ENCODE peak calls at places on chromosomes 5 and 9, in eight cellular contexts. M, W, Z, A, F, K, Q and L are unnamed samples.

GRCh38 chr5:14983666-14984441 is 112.3 kb upstream of the ANKH start:
- DNase-seq in M (no peak), W (no peak), Z (no peak), A (no peak), F (no peak), K (no peak), Q (no peak), L (no peak)

GRCh38 chr5:160831801-160832200 is 20.2 kb downstream of the ATP10B start:
- DNase-seq in M (no peak), W (no peak), Z (no peak), A (no peak), F (no peak), K (no peak), Q (no peak), L (no peak)

GRCh38 chr9:88953401-88954029 is 37.8 kb upstream of the S1PR3 start:
- DNase-seq in M (no peak), W (no peak), Z (no peak), A (peak), F (no peak), K (no peak), Q (peak), L (no peak)

GRCh38 chr5:157025093-157025698 is 33.7 kb downstream of the HAVCR1 start:
- DNase-seq in M (no peak), W (no peak), Z (no peak), A (no peak), F (no peak), K (no peak), Q (no peak), L (no peak)

GRCh38 chr9:20713172-20713571 is 29.1 kb downstream of the FOCAD start:
- DNase-seq in M (no peak), W (no peak), Z (no peak), A (no peak), F (no peak), K (no peak), Q (peak), L (no peak)

GRCh38 chr9:125650271-125650737 is 56.7 kb downstream of the MAPKAP1 start:
- DNase-seq in M (no peak), W (no peak), Z (no peak), A (peak), F (no peak), K (no peak), Q (no peak), L (no peak)

GRCh38 chr9:121633144-121633714 is 18.2 kb upstream of the DAB2IP start:
- DNase-seq in M (no peak), W (no peak), Z (no peak), A (no peak), F (no peak), K (no peak), Q (no peak), L (no peak)

GRCh38 chr5:125075567-125075966 is 329.1 kb upstream of the ZNF608 start:
- DNase-seq in M (no peak), W (no peak), Z (no peak), A (no peak), F (no peak), K (no peak), Q (no peak), L (no peak)

GRCh38 chr5:149447373-149448367 is 68.6 kb upstream of the IL17B start:
- DNase-seq in M (no peak), W (no peak), Z (no peak), A (no peak), F (no peak), K (no peak), Q (no peak), L (no peak)

GRCh38 chr9:122075135-122076030 is 17.7 kb downstream of the TTLL11 start:
- DNase-seq in M (no peak), W (no peak), Z (no peak), A (peak), F (no peak), K (no peak), Q (no peak), L (no peak)

GRCh38 chr5:85049020-85049419 is 664.3 kb upstream of the EDIL3 start:
- DNase-seq in M (no peak), W (peak), Z (no peak), A (peak), F (peak), K (no peak), Q (peak), L (peak)

GRCh38 chr5:154620406-154620805 is 134.8 kb upstream of the LARP1 start:
- DNase-seq in M (no peak), W (no peak), Z (no peak), A (no peak), F (no peak), K (no peak), Q (no peak), L (no peak)

GRCh38 chr5:64295100-64295499 is 129.5 kb downstream of the RNF180 start:
- DNase-seq in M (no peak), W (no peak), Z (no peak), A (no peak), F (no peak), K (no peak), Q (no peak), L (no peak)

GRCh38 chr9:85521331-85522197 is 220.2 kb downstream of the AGTPBP1 start:
- DNase-seq in M (no peak), W (no peak), Z (no peak), A (no peak), F (no peak), K (no peak), Q (peak), L (no peak)

GRCh38 chr9:90943341-90943740 is 141.7 kb downstream of the SYK start:
- DNase-seq in M (no peak), W (no peak), Z (no peak), A (peak), F (no peak), K (no peak), Q (no peak), L (no peak)

GRCh38 chr5:176744584-176744965 is 65.8 kb upstream of the UNC5A start:
- DNase-seq in M (no peak), W (no peak), Z (no peak), A (peak), F (peak), K (no peak), Q (no peak), L (no peak)

GRCh38 chr9:89821081-89821480 is 216.3 kb downstream of the GADD45G start:
- DNase-seq in M (no peak), W (no peak), Z (no peak), A (peak), F (peak), K (no peak), Q (no peak), L (no peak)

GRCh38 chr9:107242073-107243063 is 40.7 kb upstream of the RAD23B start:
- DNase-seq in M (no peak), W (no peak), Z (no peak), A (no peak), F (no peak), K (no peak), Q (no peak), L (no peak)

GRCh38 chr9:93302586-93303257 is 118.8 kb downstream of the WNK2 start:
- DNase-seq in M (peak), W (peak), Z (peak), A (peak), F (peak), K (peak), Q (peak), L (peak)

GRCh38 chr5:107058239-107058638 is 612.5 kb downstream of the EFNA5 start:
- DNase-seq in M (no peak), W (no peak), Z (no peak), A (no peak), F (no peak), K (no peak), Q (no peak), L (no peak)

GRCh38 chr9:38227061-38227540 is 158.1 kb upstream of the SHB start:
- DNase-seq in M (peak), W (peak), Z (peak), A (peak), F (peak), K (no peak), Q (peak), L (peak)

GRCh38 chr9:97675655-97676054 is 21.5 kb downstream of the XPA start:
- DNase-seq in M (no peak), W (no peak), Z (no peak), A (no peak), F (no peak), K (no peak), Q (no peak), L (no peak)

GRCh38 chr5:175385691-175386360 is 58.2 kb downstream of the DRD1 start:
- DNase-seq in M (no peak), W (no peak), Z (no peak), A (peak), F (no peak), K (no peak), Q (no peak), L (no peak)

GRCh38 chr5:111582962-111583669 is 70.8 kb upstream of the STARD4 start:
- DNase-seq in M (no peak), W (peak), Z (no peak), A (peak), F (no peak), K (no peak), Q (no peak), L (no peak)

GRCh38 chr5:68007446-68007845 is 208.1 kb upstream of the PIK3R1 start:
- DNase-seq in M (peak), W (peak), Z (peak), A (peak), F (no peak), K (no peak), Q (peak), L (no peak)

GRCh38 chr9:69549310-69550202 is 122.6 kb downstream of the APBA1 start:
- DNase-seq in M (no peak), W (no peak), Z (no peak), A (peak), F (peak), K (peak), Q (peak), L (peak)

GRCh38 chr5:1967716-1968115 is 85.0 kb upstream of the IRX4 start:
- DNase-seq in M (no peak), W (no peak), Z (no peak), A (no peak), F (no peak), K (no peak), Q (no peak), L (no peak)

GRCh38 chr5:160298189-160298588 is 14.2 kb downstream of the CCNJL start:
- DNase-seq in M (peak), W (no peak), Z (no peak), A (no peak), F (no peak), K (no peak), Q (no peak), L (no peak)

GRCh38 chr5:42360061-42360460 is 63.2 kb upstream of the GHR start:
- DNase-seq in M (no peak), W (no peak), Z (no peak), A (peak), F (no peak), K (no peak), Q (no peak), L (no peak)

GRCh38 chr9:105475302-105475701 is 27.5 kb downstream of the FSD1L start:
- DNase-seq in M (no peak), W (peak), Z (no peak), A (peak), F (peak), K (no peak), Q (peak), L (no peak)
- TF ChIP-seq CTCF in M (no peak), W (peak), Z (no peak), A (peak), F (peak), K (peak), Q (peak), L (peak)

GRCh38 chr5:80654054-80654390 is 430 bp upstream of the MSH3 start:
- DNase-seq in M (no peak), W (no peak), Z (no peak), A (no peak), F (peak), K (no peak), Q (peak), L (no peak)

GRCh38 chr5:80656425-80656824 is 1.6 kb upstream of the DHFR start:
- DNase-seq in M (no peak), W (no peak), Z (no peak), A (no peak), F (no peak), K (no peak), Q (peak), L (no peak)

GRCh38 chr5:80655231-80655784 is 525 bp upstream of the DHFR start:
- DNase-seq in M (no peak), W (no peak), Z (no peak), A (no peak), F (no peak), K (no peak), Q (no peak), L (no peak)

GRCh38 chr5:80653497-80653896 is 955 bp upstream of the MSH3 start:
- DNase-seq in M (no peak), W (no peak), Z (no peak), A (no peak), F (no peak), K (no peak), Q (no peak), L (no peak)

DNA sequence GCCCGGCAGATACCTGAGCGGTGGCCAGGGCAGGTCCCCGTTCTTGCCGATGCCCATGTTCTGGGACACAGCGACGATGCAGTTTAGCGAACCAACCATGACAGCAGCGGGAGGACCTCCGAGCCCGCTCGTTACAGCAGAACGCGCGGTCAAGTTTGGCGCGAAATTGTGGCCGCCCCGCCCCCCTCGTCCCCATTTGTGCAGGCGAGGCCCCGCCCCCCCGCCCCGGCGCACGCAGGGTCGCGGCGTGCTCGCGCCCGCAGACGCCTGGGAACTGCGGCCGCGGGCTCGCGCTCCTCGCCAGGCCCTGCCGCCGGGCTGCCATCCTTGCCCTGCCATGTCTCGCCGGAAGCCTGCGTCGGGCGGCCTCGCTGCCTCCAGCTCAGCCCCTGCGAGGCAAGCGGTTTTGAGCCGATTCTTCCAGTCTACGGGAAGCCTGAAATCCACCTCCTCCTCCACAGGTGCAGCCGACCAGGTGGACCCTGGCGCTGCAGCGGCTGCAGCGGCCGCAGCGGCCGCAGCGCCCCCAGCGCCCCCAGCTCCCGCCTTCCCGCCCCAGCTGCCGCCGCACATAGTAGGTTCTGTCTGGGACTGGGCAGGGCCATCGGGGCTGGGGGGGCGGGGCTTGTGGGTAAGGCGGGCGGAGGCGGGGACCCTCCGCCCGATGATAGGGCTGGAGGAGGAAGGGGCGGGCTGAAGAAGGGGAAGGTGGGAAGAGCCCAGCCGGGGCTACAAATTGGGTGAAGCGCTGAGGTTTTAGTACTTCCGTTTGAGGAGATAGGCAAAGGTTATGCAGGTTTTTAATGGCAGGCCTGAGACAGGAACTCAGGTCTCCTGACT is at the start of the genes DHFR and MSH3:
- DNase-seq in M (peak), W (peak), Z (peak), A (peak), F (peak), K (peak), Q (peak), L (peak)
- TF ChIP-seq CTCF in M (peak), W (no peak), Z (peak), A (no peak), F (peak), K (peak), Q (no peak), L (no peak)

GRCh38 chr5:54845567-54845941 is 139.8 kb downstream of the ESM1 start:
- DNase-seq in M (no peak), W (no peak), Z (no peak), A (peak), F (no peak), K (no peak), Q (peak), L (no peak)
- TF ChIP-seq CTCF in M (no peak), W (no peak), Z (no peak), A (no peak), F (no peak), K (no peak), Q (peak), L (no peak)

DNA sequence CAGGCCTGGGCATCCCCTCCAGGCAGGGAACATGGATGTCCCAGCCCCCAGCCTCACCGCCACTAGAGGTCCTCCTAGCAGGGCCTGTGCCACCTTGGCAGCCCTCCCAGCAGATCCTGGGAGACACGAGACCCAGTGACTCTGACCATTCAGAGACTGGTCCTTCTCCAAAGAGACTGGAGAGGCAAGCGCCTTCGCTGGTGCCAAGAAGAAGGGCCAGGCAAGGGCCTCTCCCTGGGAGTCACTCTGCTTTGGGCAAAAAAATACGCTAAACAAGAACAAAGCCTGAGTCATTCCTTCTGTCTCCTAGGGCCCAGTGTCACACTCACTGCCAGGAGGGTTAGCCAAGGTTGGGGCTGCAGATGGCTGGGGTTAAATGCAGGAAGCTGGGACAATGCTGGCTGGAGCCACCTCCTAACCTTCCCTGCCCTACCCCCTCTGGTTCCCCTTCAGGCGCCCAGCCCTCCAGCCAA is 35.3 kb upstream of the SMIM23 start:
- DNase-seq in M (no peak), W (no peak), Z (peak), A (peak), F (peak), K (no peak), Q (peak), L (no peak)
- TF ChIP-seq CTCF in M (no peak), W (peak), Z (no peak), A (peak), F (peak), K (no peak), Q (peak), L (no peak)

GRCh38 chr5:170427672-170428236 is 38.6 kb upstream of the KCNMB1 start:
- DNase-seq in M (no peak), W (no peak), Z (no peak), A (peak), F (no peak), K (no peak), Q (peak), L (no peak)

GRCh38 chr5:170426786-170427185 is 37.6 kb upstream of the KCNMB1 start:
- DNase-seq in M (no peak), W (no peak), Z (no peak), A (no peak), F (no peak), K (no peak), Q (no peak), L (no peak)

GRCh38 chr5:170424629-170425028 is 35.5 kb upstream of the KCNMB1 start:
- DNase-seq in M (no peak), W (no peak), Z (no peak), A (no peak), F (no peak), K (no peak), Q (no peak), L (no peak)

GRCh38 chr5:170429014-170429413 is 39.8 kb upstream of the KCNMB1 start:
- DNase-seq in M (no peak), W (no peak), Z (no peak), A (peak), F (peak), K (no peak), Q (peak), L (no peak)

GRCh38 chr5:170426149-170426767 is 37.1 kb upstream of the KCNMB1 start:
- DNase-seq in M (no peak), W (no peak), Z (no peak), A (no peak), F (no peak), K (no peak), Q (no peak), L (no peak)
- TF ChIP-seq CTCF in M (no peak), W (no peak), Z (no peak), A (no peak), F (no peak), K (peak), Q (peak), L (no peak)

GRCh38 chr5:136799806-136800372 is 434.5 kb upstream of the TRPC7 start:
- DNase-seq in M (no peak), W (no peak), Z (no peak), A (no peak), F (no peak), K (no peak), Q (no peak), L (no peak)

GRCh38 chr5:136805466-136805865 is 440.1 kb upstream of the TRPC7 start:
- DNase-seq in M (no peak), W (no peak), Z (no peak), A (no peak), F (no peak), K (no peak), Q (no peak), L (no peak)

GRCh38 chr5:136802382-136802781 is 437.0 kb upstream of the TRPC7 start:
- DNase-seq in M (no peak), W (no peak), Z (no peak), A (peak), F (peak), K (no peak), Q (no peak), L (no peak)
- TF ChIP-seq CTCF in M (no peak), W (peak), Z (peak), A (peak), F (peak), K (peak), Q (peak), L (peak)

GRCh38 chr9:33041459-33042188 is 16.6 kb downstream of the DNAJA1 start:
- DNase-seq in M (no peak), W (no peak), Z (no peak), A (no peak), F (no peak), K (no peak), Q (no peak), L (no peak)

GRCh38 chr9:33042528-33042927 is 17.5 kb downstream of the DNAJA1 start:
- DNase-seq in M (no peak), W (no peak), Z (no peak), A (no peak), F (no peak), K (no peak), Q (no peak), L (no peak)

GRCh38 chr9:33048054-33048465 is 23.0 kb downstream of the DNAJA1 start:
- DNase-seq in M (no peak), W (no peak), Z (no peak), A (no peak), F (no peak), K (no peak), Q (no peak), L (no peak)

GRCh38 chr9:33044162-33044673 is 19.1 kb downstream of the DNAJA1 start:
- DNase-seq in M (peak), W (peak), Z (peak), A (peak), F (peak), K (peak), Q (peak), L (peak)

GRCh38 chr9:33044677-33045282 is 19.7 kb downstream of the DNAJA1 start:
- DNase-seq in M (no peak), W (no peak), Z (no peak), A (peak), F (peak), K (no peak), Q (peak), L (peak)
- TF ChIP-seq CTCF in M (peak), W (peak), Z (no peak), A (peak), F (peak), K (no peak), Q (peak), L (no peak)